ENCODE peak calls at places on chromosomes 7 and 10, in seven cellular contexts. G is HEK293T, E is mesothelial cell of epicardium, L is lower lobe of right lung, K is NCI-H1092 treated with DMSO at 0.1 percent for 48 hours, C is retina, V is GM23338. R is an unnamed sample.

GRCh38 chr7:151671514-151671913 is 151.8 kb upstream of the RHEB start:
- DNase-seq in E (no peak), C (no peak), L (no peak), K (no peak), G (no peak), V (peak), R (no peak)

GRCh38 chr7:12231097-12231496 is 20.0 kb downstream of the TMEM106B start:
- DNase-seq in G (no peak), C (no peak), K (no peak), E (no peak), V (no peak), L (no peak), R (no peak)

GRCh38 chr10:72740526-72740925 is 48.6 kb downstream of the MCU start:
- DNase-seq in G (peak), L (no peak), V (no peak), E (no peak), C (no peak), K (peak), R (no peak)

GRCh38 chr10:74977072-74977471 is 134.4 kb upstream of the SAMD8 start:
- DNase-seq in L (no peak), C (no peak), G (no peak), V (no peak), E (no peak), K (no peak), R (no peak)

GRCh38 chr10:125151170-125151823 is 9.1 kb downstream of the CTBP2 start:
- DNase-seq in C (no peak), K (no peak), E (no peak), L (peak), G (no peak), V (no peak), R (no peak)

GRCh38 chr10:80154978-80155695 is 22.6 kb downstream of the PLAC9 start:
- DNase-seq in K (no peak), L (no peak), C (no peak), E (no peak), G (no peak), V (no peak), R (no peak)

GRCh38 chr10:24951201-24952145 is 933 bp downstream of the PRTFDC1 start:
- DNase-seq in C (peak), G (peak), K (peak), L (peak), V (peak), E (no peak), R (peak)

GRCh38 chr7:136303162-136303561 is 326.0 kb upstream of the MTPN start:
- DNase-seq in C (no peak), K (no peak), E (no peak), G (no peak), L (no peak), V (no peak), R (no peak)

GRCh38 chr10:80471715-80472233 is 17.7 kb downstream of the TSPAN14 start:
- DNase-seq in G (no peak), K (no peak), C (no peak), V (no peak), E (no peak), L (no peak), R (peak)

GRCh38 chr10:69333205-69333604 is 54.9 kb downstream of the HK1 start:
- DNase-seq in C (no peak), E (peak), V (peak), K (no peak), G (no peak), L (peak), R (no peak)

R was measured in NCI-H345.